ENCODE peak calls at places on chromosomes 11 and 22, in six cellular contexts. One of them, this sample, is unnamed.

GRCh38 chr11:117456027-117456720 is 128.5 kb downstream of the CEP164 start:
- DNase-seq in body of pancreas: no peak
- DNase-seq in tibial nerve: no peak
- DNase-seq in uterus: no peak
- DNase-seq in right lobe of liver: no peak
- DNase-seq in IMR-90: no peak
- DNase-seq in this sample: no peak

GRCh38 chr11:61972112-61972795 is 4.8 kb upstream of the FTH1 start:
- DNase-seq in body of pancreas: no peak
- DNase-seq in tibial nerve: no peak
- DNase-seq in uterus: no peak
- DNase-seq in right lobe of liver: no peak
- DNase-seq in IMR-90: no peak
- DNase-seq in this sample: peak; percentile 55

GRCh38 chr22:23938328-23939016 is 22.5 kb downstream of the GSTT2B start:
- DNase-seq in body of pancreas: no peak
- DNase-seq in tibial nerve: no peak
- DNase-seq in uterus: no peak
- DNase-seq in right lobe of liver: no peak
- DNase-seq in IMR-90: no peak
- DNase-seq in this sample: no peak

GRCh38 chr22:24977370-24978230 is 25.1 kb downstream of the KIAA1671 start:
- DNase-seq in body of pancreas: peak; percentile 54
- DNase-seq in tibial nerve: peak; percentile 55
- DNase-seq in uterus: peak; percentile 30
- DNase-seq in right lobe of liver: peak; percentile 58
- DNase-seq in IMR-90: no peak
- DNase-seq in this sample: no peak

GRCh38 chr11:3109921-3110706 is 52.9 kb upstream of the CARS1 start:
- DNase-seq in body of pancreas: peak; percentile 48
- DNase-seq in tibial nerve: peak; percentile 13
- DNase-seq in uterus: peak; percentile 36
- DNase-seq in right lobe of liver: peak; percentile 31
- DNase-seq in IMR-90: no peak
- DNase-seq in this sample: peak; percentile 53

GRCh38 chr11:64093233-64094039 is 57.7 kb downstream of the FLRT1 start:
- DNase-seq in body of pancreas: no peak
- DNase-seq in tibial nerve: no peak
- DNase-seq in uterus: no peak
- DNase-seq in right lobe of liver: no peak
- DNase-seq in IMR-90: no peak
- DNase-seq in this sample: no peak

GRCh38 chr22:19495562-19496323 is 16.0 kb downstream of the CDC45 start:
- DNase-seq in body of pancreas: no peak
- DNase-seq in tibial nerve: no peak
- DNase-seq in uterus: no peak
- DNase-seq in right lobe of liver: no peak
- DNase-seq in IMR-90: peak; percentile 50
- DNase-seq in this sample: no peak

GRCh38 chr11:117919326-117920275 is 9.6 kb downstream of the TMPRSS13 start:
- DNase-seq in body of pancreas: no peak
- DNase-seq in tibial nerve: no peak
- DNase-seq in uterus: peak; percentile 16
- DNase-seq in right lobe of liver: no peak
- DNase-seq in IMR-90: no peak
- DNase-seq in this sample: no peak

GRCh38 chr22:49349181-49349835 is 478.4 kb downstream of the BRD1 start:
- DNase-seq in body of pancreas: no peak
- DNase-seq in tibial nerve: no peak
- DNase-seq in uterus: no peak
- DNase-seq in right lobe of liver: no peak
- DNase-seq in IMR-90: no peak
- DNase-seq in this sample: no peak

GRCh38 chr11:134019500-134019899 is 49.4 kb upstream of the JAM3 start:
- DNase-seq in body of pancreas: no peak
- DNase-seq in tibial nerve: no peak
- DNase-seq in uterus: no peak
- DNase-seq in right lobe of liver: no peak
- DNase-seq in IMR-90: no peak
- DNase-seq in this sample: no peak

GRCh38 chr11:134712228-134713145 is 300.4 kb upstream of the B3GAT1 start:
- DNase-seq in body of pancreas: no peak
- DNase-seq in tibial nerve: no peak
- DNase-seq in uterus: no peak
- DNase-seq in right lobe of liver: no peak
- DNase-seq in IMR-90: no peak
- DNase-seq in this sample: no peak

GRCh38 chr11:69966910-69967309 is 111.2 kb upstream of the ANO1 start:
- DNase-seq in body of pancreas: no peak
- DNase-seq in tibial nerve: no peak
- DNase-seq in uterus: no peak
- DNase-seq in right lobe of liver: no peak
- DNase-seq in IMR-90: no peak
- DNase-seq in this sample: no peak

GRCh38 chr11:34184505-34185015 is 79.1 kb downstream of the NAT10 start:
- DNase-seq in body of pancreas: no peak
- DNase-seq in tibial nerve: no peak
- DNase-seq in uterus: no peak
- DNase-seq in right lobe of liver: no peak
- DNase-seq in IMR-90: no peak
- DNase-seq in this sample: no peak

GRCh38 chr11:88103337-88104206 is 71.7 kb downstream of the RAB38 start:
- DNase-seq in body of pancreas: peak; percentile 49
- DNase-seq in tibial nerve: no peak
- DNase-seq in uterus: no peak
- DNase-seq in right lobe of liver: peak; percentile 19
- DNase-seq in IMR-90: peak; percentile 58
- DNase-seq in this sample: peak; percentile 67

DNA sequence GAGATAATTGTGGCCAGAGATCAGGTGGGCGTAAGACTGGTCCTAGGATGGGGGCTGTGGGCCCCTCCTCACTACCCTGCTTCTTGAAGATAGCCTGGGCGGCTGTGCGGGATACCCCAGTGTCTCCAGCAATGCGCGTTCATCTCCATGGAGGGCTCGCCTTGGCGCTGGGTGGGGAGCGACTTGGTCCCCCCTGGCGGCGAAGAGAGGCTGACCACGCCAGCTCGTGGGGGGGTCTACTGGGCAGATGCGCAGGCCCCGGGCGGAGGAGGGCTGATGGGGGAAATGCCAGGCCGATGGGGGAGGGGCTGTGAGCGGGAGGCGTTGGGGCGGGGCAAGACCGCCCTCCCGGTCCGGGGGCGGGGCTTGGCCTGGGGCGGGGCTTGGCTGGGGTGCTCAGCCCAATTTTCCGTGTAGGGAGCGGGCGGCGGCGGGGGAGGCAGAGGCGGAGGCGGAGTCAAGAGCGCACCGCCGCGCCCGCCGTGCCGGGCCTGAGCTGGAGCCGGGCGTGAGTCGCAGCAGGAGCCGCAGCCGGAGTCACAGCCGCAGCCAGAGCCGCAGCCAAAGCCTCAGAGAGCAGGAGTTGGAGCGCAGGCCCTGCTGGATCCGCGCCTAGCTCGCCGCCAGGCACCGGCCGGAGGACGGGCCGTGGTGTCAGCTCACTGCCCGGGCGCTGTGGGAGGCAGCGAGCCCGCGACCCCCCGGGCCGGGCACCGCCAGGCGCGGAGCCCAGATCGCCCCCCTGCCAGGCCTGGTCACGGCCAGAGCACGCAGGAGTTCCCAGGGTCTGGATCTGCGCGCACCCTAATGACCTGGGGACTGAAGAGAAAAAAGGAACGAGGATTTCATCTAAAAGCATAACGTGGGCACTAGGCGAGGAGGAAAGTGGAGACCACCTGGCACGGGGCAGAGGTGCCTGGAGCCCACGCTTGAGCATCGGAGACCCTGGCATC is at the start of gene SLC35E4:
- DNase-seq in body of pancreas: peak; percentile 94
- DNase-seq in tibial nerve: peak; percentile 93
- DNase-seq in uterus: peak; percentile 97
- DNase-seq in right lobe of liver: peak; percentile 97
- DNase-seq in IMR-90: peak; percentile 86
- DNase-seq in this sample: peak; percentile 90
- TF ChIP-seq POLR2A in body of pancreas: peak; percentile 83
- TF ChIP-seq POLR2A in tibial nerve: peak; percentile 68
- TF ChIP-seq POLR2A in uterus: peak; percentile 72
- TF ChIP-seq POLR2A in right lobe of liver: peak; percentile 59
- TF ChIP-seq POLR2A in IMR-90: peak; percentile 51
- TF ChIP-seq POLR2A in this sample: peak; percentile 35

GRCh38 chr11:1053121-1053901 is 16.8 kb upstream of the MUC6 start:
- DNase-seq in body of pancreas: peak; percentile 19
- DNase-seq in tibial nerve: no peak
- DNase-seq in uterus: no peak
- DNase-seq in right lobe of liver: peak; percentile 14
- DNase-seq in IMR-90: no peak
- DNase-seq in this sample: no peak

GRCh38 chr11:1055990-1056771 is 18.5 kb upstream of the MUC2 start:
- DNase-seq in body of pancreas: no peak
- DNase-seq in tibial nerve: peak; percentile 9
- DNase-seq in uterus: no peak
- DNase-seq in right lobe of liver: peak; percentile 18
- DNase-seq in IMR-90: no peak
- DNase-seq in this sample: no peak

GRCh38 chr11:1055109-1055703 is 18.7 kb upstream of the MUC6 start:
- DNase-seq in body of pancreas: no peak
- DNase-seq in tibial nerve: no peak
- DNase-seq in uterus: no peak
- DNase-seq in right lobe of liver: peak; percentile 13
- DNase-seq in IMR-90: no peak
- DNase-seq in this sample: no peak

GRCh38 chr11:1052133-1053011 is 15.9 kb upstream of the MUC6 start:
- DNase-seq in body of pancreas: peak; percentile 10
- DNase-seq in tibial nerve: no peak
- DNase-seq in uterus: no peak
- DNase-seq in right lobe of liver: peak; percentile 16
- DNase-seq in IMR-90: no peak
- DNase-seq in this sample: no peak

GRCh38 chr11:1054143-1055108 is 17.9 kb upstream of the MUC6 start:
- DNase-seq in body of pancreas: peak; percentile 29
- DNase-seq in tibial nerve: no peak
- DNase-seq in uterus: no peak
- DNase-seq in right lobe of liver: peak; percentile 11
- DNase-seq in IMR-90: no peak
- DNase-seq in this sample: no peak
- TF ChIP-seq POLR2A in body of pancreas: no peak
- TF ChIP-seq POLR2A in tibial nerve: no peak
- TF ChIP-seq POLR2A in uterus: no peak
- TF ChIP-seq POLR2A in right lobe of liver: no peak
- TF ChIP-seq POLR2A in IMR-90: no peak
- TF ChIP-seq POLR2A in this sample: no peak

GRCh38 chr11:93736129-93736528 is 5.2 kb downstream of the TAF1D start:
- DNase-seq in body of pancreas: no peak
- DNase-seq in tibial nerve: no peak
- DNase-seq in uterus: no peak
- DNase-seq in right lobe of liver: no peak
- DNase-seq in IMR-90: peak; percentile 63
- DNase-seq in this sample: no peak

GRCh38 chr11:93734427-93735222 is 6.7 kb downstream of the TAF1D start:
- DNase-seq in body of pancreas: no peak
- DNase-seq in tibial nerve: no peak
- DNase-seq in uterus: no peak
- DNase-seq in right lobe of liver: no peak
- DNase-seq in IMR-90: no peak
- DNase-seq in this sample: no peak

GRCh38 chr11:93735627-93736026 is 5.7 kb downstream of the TAF1D start:
- DNase-seq in body of pancreas: no peak
- DNase-seq in tibial nerve: no peak
- DNase-seq in uterus: no peak
- DNase-seq in right lobe of liver: no peak
- DNase-seq in IMR-90: no peak
- DNase-seq in this sample: no peak

GRCh38 chr11:93732237-93732892 is 8.9 kb downstream of the TAF1D start:
- DNase-seq in body of pancreas: no peak
- DNase-seq in tibial nerve: no peak
- DNase-seq in uterus: no peak
- DNase-seq in right lobe of liver: no peak
- DNase-seq in IMR-90: no peak
- DNase-seq in this sample: no peak

GRCh38 chr11:93733474-93733873 is 7.8 kb downstream of the TAF1D start:
- DNase-seq in body of pancreas: no peak
- DNase-seq in tibial nerve: no peak
- DNase-seq in uterus: no peak
- DNase-seq in right lobe of liver: no peak
- DNase-seq in IMR-90: no peak
- DNase-seq in this sample: no peak
- TF ChIP-seq POLR2A in body of pancreas: no peak
- TF ChIP-seq POLR2A in tibial nerve: no peak
- TF ChIP-seq POLR2A in uterus: no peak
- TF ChIP-seq POLR2A in right lobe of liver: no peak
- TF ChIP-seq POLR2A in IMR-90: no peak
- TF ChIP-seq POLR2A in this sample: no peak

GRCh38 chr22:46576556-46577351 is 39.3 kb upstream of the CELSR1 start:
- DNase-seq in body of pancreas: peak; percentile 55
- DNase-seq in tibial nerve: no peak
- DNase-seq in uterus: peak; percentile 53
- DNase-seq in right lobe of liver: peak; percentile 69
- DNase-seq in IMR-90: peak; percentile 35
- DNase-seq in this sample: peak; percentile 54
- TF ChIP-seq POLR2A in body of pancreas: no peak
- TF ChIP-seq POLR2A in tibial nerve: no peak
- TF ChIP-seq POLR2A in uterus: no peak
- TF ChIP-seq POLR2A in right lobe of liver: no peak
- TF ChIP-seq POLR2A in IMR-90: no peak
- TF ChIP-seq POLR2A in this sample: no peak